ENCODE peak calls at places on chromosomes 7 and 10, in five cellular contexts. S is ovary, T is AG04450, U is left ventricle myocardium inferior, Z is astrocyte. O is an unnamed sample.

GRCh38 chr7:11328309-11328708 is 354.6 kb downstream of the PHF14 start:
- DNase-seq in S (no peak), T (no peak), U (no peak), Z (peak), O (no peak)

GRCh38 chr7:96224682-96225081 is 97.2 kb downstream of the SLC25A13 start:
- DNase-seq in S (no peak), T (no peak), U (no peak), Z (no peak), O (no peak)

GRCh38 chr10:43229208-43230061 is 37.4 kb downstream of the RASGEF1A start:
- DNase-seq in S (peak), T (no peak), U (peak), Z (no peak), O (no peak)

GRCh38 chr7:49630513-49630912 is 142.9 kb upstream of the VWC2 start:
- DNase-seq in S (no peak), T (no peak), U (peak), Z (no peak), O (no peak)

GRCh38 chr10:89888647-89889046 is 187.3 kb downstream of the KIF20B start:
- DNase-seq in S (no peak), T (no peak), U (no peak), Z (no peak), O (peak)

GRCh38 chr10:25425776-25426175 is 251.0 kb downstream of the GPR158 start:
- DNase-seq in S (no peak), T (no peak), U (no peak), Z (no peak), O (no peak)

GRCh38 chr7:95674101-95674500 is 77.8 kb upstream of the PDK4 start:
- DNase-seq in S (no peak), T (no peak), U (no peak), Z (no peak), O (no peak)

GRCh38 chr10:104517946-104518345 is 123.1 kb upstream of the SORCS3 start:
- DNase-seq in S (no peak), T (no peak), U (no peak), Z (no peak), O (no peak)

GRCh38 chr7:43701929-43702328 is 27.4 kb downstream of the COA1 start:
- DNase-seq in S (no peak), T (no peak), U (no peak), Z (no peak), O (no peak)

GRCh38 chr7:37590824-37591223 is 92.7 kb upstream of the GPR141 start:
- DNase-seq in S (no peak), T (no peak), U (no peak), Z (no peak), O (no peak)
- H3K4me3 ChIP-seq in S (no peak), T (no peak), U (no peak), Z (no peak), O (no peak)

DNA sequence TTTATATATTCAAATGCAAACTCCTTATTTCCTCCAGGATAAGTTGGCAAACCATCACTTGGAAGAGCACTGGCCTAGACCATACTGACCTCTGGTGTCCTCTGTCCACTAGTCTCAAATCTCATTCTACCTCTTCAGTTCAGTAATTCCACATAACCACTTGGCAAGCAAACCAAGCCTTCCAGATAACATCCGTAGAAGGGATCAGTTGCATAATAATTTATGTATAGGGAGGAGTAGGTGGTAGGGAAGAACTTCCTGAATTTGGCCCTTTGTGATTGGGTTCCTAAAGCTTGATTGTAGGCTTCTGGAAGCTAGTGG is 55.0 kb downstream of the WAC start:
- DNase-seq in S (no peak), T (peak), U (no peak), Z (peak), O (no peak)
- TF ChIP-seq CTCF in S (no peak), T (peak), U (peak), Z (no peak), O (no peak)

DNA sequence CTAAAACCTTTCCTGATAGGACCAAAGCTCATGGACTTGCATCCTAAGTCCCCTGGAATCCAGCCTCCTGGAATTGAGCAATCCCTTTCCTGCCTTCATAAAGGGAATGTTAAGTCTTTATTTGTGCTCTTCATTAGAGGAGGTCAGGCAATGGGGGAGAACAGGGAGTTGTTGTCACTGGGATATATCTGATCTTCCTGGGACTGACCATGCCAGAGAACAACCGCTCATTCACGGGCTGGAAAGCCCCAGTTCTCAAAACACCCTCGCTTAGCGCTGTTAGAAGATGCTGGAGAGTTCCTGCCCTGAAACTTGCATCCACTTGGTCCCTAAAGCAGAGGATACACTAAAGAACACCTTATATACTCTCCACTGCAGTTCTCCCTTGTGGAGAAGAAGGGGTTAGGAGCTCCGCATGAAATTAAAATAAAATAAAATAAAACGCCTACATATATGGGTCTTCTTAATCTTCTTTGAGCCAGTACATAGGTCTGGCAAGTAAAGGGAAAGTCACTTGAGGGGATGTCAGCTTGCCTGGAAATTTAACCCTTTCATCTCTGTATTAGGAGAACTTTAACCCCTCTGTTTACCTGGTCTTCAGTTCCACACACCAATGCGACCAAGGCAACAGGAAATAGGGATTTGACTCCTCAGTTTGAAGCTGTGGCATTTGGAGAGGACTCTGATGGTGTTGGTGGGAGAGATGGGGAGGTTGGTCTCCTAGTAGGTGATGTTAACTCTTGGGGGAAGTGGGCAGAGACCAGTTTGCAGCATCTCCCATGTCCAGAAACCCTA is 1.2 kb downstream of the SORCS1 start:
- DNase-seq in S (no peak), T (no peak), U (no peak), Z (no peak), O (no peak)
- H3K4me3 ChIP-seq in S (no peak), T (no peak), U (peak), Z (no peak), O (no peak)

DNA sequence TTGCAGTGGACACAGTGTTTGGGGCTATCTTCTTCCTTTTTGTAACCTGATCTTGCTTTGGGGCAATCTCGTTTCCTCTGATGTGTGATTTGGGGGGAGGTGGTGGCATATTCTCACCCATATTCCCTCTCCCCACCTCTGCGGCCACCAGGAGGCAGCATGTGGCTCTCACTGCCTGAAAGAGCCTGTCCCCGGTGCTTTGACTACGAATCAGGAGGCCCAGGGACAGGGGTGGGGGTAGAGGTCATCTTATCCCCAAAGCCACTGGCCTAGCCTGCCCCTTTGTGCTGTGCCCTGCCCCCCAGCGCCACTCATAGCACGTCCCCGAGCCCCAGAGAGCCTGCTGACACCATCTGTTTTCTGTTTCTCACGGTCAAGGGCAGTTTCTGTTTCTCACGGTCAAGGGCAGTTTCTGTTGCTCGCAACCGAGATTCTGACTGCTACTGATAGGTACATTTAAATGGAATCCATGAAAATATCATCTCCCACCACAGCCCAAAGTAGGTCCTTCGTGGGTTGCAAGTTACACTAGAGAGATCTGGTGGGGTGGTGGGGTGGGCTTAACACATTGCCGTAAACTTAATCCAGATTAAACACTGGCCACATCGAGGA is 28.2 kb downstream of the PHYH start:
- DNase-seq in S (peak), T (no peak), U (peak), Z (no peak), O (peak)
- TF ChIP-seq CTCF in S (no peak), T (peak), U (peak), Z (peak), O (peak)

DNA sequence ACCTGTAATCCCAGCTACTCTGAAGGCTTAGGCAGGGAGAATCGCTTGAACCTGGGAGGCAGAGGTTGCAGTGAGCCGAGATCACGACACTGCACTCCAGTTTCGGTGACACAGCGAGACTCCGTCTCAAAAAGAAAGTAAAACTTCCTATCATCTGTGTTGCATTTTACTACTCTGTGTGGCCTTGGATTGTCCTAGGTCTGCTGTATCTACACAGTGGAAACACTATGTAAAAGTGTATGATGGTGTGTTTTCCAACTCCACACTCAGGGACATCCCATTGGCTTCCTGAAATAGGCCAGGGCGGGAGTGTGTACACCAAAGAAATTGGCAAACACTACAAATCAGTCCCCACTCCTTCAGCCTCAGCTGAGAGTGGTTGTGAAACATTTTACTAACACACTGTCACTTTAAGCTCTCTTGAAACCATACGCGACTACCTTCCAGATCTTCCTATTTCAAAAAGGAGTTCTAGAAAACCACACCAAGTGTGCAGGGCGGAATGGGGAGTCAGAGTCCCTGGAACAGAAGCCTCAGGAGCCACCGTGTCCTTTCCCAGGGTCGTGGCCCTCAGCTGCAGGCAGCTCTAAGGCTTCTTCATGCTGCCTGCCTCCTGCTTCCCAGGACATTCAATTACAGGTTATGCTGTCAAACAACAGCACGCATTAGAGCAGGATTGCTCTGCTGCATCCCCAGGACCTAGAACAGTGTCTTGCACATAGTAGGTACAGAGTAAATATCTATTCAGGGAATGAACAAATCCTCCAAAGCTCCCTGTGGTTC is 275.4 kb downstream of the PARD3 start:
- DNase-seq in S (no peak), T (no peak), U (no peak), Z (no peak), O (no peak)
- H3K4me3 ChIP-seq in S (peak), T (peak), U (peak), Z (no peak), O (no peak)

DNA sequence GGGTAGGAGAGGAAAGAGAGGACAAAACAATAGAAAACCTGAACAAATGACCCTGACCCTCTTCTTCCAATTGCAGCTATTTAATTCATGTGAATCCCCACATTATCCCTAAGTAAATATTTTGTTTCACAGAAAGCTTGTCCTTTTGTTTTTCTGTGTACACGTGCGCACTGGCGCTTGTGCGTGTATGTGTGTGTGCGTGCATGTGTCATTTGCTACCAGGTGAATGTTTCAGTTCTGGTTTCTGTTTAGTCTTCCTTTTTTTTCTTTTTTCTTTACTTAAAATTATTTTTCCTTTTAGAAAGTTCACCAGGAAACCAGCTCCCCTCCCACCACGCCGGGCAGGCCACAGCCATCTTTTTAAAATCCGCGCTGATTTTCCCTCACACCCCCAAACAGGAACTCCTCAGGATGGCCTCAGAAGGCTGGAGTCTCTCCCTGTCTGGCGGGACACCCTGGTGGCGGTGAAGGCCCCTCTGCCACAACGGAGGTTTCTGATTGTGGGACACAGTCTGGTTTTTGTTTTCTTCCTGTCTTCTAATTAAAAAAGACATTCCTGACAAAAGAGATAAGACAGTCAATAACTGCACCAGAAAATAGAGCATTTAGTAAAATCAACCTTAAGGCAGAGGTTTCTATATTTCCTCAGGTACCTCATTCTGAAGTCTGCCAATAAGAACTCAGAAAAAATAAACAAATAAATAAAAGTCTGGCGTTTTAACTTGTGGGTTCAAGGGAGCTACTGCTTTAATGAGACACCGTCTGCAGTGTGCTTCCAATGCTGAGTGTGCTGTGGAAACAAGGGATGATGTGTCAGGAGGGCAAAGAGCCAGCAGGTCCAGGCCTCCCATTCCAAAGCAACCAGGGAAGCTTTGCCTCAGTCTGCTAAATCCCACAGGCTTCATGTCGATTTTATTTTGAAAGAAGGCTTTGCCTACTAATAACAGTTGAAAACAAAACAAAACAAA is 17.4 kb downstream of the IRF5 start:
- DNase-seq in S (no peak), T (peak), U (no peak), Z (peak), O (no peak)
- TF ChIP-seq CTCF in S (no peak), T (no peak), U (no peak), Z (no peak), O (no peak)

GRCh38 chr7:116717137-116717536 is 45.1 kb downstream of the MET start:
- DNase-seq in S (no peak), T (no peak), U (no peak), Z (no peak), O (no peak)
- H3K4me3 ChIP-seq in S (no peak), T (no peak), U (no peak), Z (no peak), O (no peak)

GRCh38 chr7:47198159-47198558 is 383.8 kb downstream of the TNS3 start:
- DNase-seq in S (no peak), T (no peak), U (no peak), Z (no peak), O (no peak)

GRCh38 chr7:47197508-47197907 is 384.4 kb downstream of the TNS3 start:
- DNase-seq in S (no peak), T (no peak), U (no peak), Z (no peak), O (no peak)

GRCh38 chr7:47194516-47194915 is 387.4 kb downstream of the TNS3 start:
- DNase-seq in S (no peak), T (no peak), U (no peak), Z (no peak), O (no peak)

GRCh38 chr7:47196106-47196630 is 385.7 kb downstream of the TNS3 start:
- DNase-seq in S (no peak), T (no peak), U (no peak), Z (no peak), O (no peak)

DNA sequence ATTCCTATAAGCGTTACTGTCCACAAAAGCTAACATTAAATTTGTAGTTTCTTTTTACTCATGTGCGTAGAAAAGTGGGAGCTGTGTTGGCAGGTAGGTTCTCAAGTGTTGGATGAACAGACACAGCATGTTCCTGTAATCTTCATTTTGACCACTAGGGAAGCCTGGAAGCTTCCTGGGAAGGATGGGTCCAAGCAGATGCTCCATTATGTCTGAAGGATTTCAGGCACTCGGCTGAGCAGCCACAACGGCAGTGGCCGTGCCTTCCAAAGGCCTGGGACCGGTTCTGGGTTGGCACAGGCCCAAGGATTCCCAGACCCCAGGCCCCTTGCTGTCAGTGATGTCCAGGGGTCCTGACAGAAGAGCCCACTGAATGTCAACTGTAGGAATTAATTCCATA is 386.3 kb downstream of the TNS3 start:
- DNase-seq in S (no peak), T (no peak), U (no peak), Z (no peak), O (no peak)
- TF ChIP-seq CTCF in S (no peak), T (peak), U (peak), Z (no peak), O (peak)

GRCh38 chr10:79318369-79318768 is 28.9 kb upstream of the PPIF start:
- DNase-seq in S (no peak), T (no peak), U (no peak), Z (no peak), O (no peak)

GRCh38 chr10:79315602-79315920 is 31.7 kb upstream of the PPIF start:
- DNase-seq in S (no peak), T (no peak), U (no peak), Z (no peak), O (no peak)

GRCh38 chr10:79314761-79315601 is 32.3 kb upstream of the PPIF start:
- DNase-seq in S (no peak), T (no peak), U (no peak), Z (no peak), O (no peak)

GRCh38 chr10:79319372-79319771 is 27.9 kb upstream of the PPIF start:
- DNase-seq in S (no peak), T (no peak), U (no peak), Z (no peak), O (no peak)

DNA sequence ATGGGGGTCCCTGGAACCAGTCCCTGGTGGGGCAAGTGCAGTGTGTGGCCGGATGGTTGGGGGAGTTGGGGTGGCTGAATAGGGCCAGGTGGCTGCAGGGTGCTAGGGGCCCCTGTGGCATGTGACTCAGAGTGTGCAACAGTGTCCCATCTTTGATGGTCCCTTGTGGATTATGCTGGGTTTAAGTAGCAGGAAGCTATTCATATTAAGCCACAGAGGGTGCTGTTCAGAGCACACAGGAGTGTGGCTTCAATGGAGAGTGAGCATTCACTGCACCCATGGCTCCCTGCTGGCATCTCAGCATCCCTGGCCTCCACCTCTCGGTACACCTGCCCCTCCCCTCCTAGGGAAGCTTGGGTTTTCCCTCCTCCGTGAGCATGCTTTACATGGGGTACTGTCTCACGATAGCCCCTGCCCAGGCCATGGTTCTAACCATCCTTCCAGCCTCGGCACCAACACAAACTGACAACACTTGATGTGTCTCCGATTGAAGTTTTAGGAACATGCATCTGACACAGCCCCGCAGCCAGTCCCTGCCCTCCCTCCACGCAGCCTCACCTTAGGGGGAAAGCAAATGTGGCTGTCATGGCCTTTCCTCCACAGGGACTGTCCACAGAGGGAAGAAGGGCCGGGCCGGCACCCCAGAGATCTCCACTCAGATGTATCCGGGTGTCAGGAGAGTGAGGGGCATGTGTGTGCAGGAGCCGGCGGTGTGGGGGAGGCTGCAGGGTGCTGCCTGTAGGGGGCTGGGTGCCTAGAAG is 30.4 kb upstream of the PPIF start:
- DNase-seq in S (no peak), T (no peak), U (no peak), Z (peak), O (peak)
- H3K4me3 ChIP-seq in S (no peak), T (no peak), U (no peak), Z (no peak), O (peak)